ENCODE peak calls at places on chromosomes 3 and 15, in four cellular contexts. One of them, this sample, is unnamed.
A peak's percentile ranks its signal among the peaks of the same experiment; 100 is the strongest.

GRCh38 chr3:103136621-103137020 is 701.8 kb downstream of the ZPLD1 start:
- DNase-seq in SK-N-SH: no peak
- DNase-seq in HepG2: no peak
- DNase-seq in H1: no peak
- DNase-seq in this sample: no peak

GRCh38 chr3:71582612-71583568 is 638 bp downstream of the FOXP1 start:
- DNase-seq in HepG2: peak; percentile 75
- DNase-seq in H1: no peak
- DNase-seq in SK-N-SH: peak; percentile 75
- DNase-seq in this sample: no peak

GRCh38 chr15:88906130-88906529 is 7.0 kb downstream of the MFGE8 start:
- DNase-seq in SK-N-SH: no peak
- DNase-seq in HepG2: no peak
- DNase-seq in H1: no peak
- DNase-seq in this sample: no peak

GRCh38 chr3:139202226-139202958 is 141.4 kb upstream of the MRPS22 start:
- DNase-seq in H1: peak; percentile 21
- DNase-seq in SK-N-SH: peak; percentile 21
- DNase-seq in HepG2: peak; percentile 46
- DNase-seq in this sample: no peak

GRCh38 chr15:59701880-59702279 is 12.8 kb upstream of the BNIP2 start:
- DNase-seq in SK-N-SH: no peak
- DNase-seq in H1: no peak
- DNase-seq in HepG2: no peak
- DNase-seq in this sample: no peak

GRCh38 chr15:92663250-92663951 is 7.8 kb upstream of the FAM174B start:
- DNase-seq in HepG2: no peak
- DNase-seq in H1: no peak
- DNase-seq in SK-N-SH: no peak
- DNase-seq in this sample: peak; percentile 85

GRCh38 chr15:74826372-74826819 is at the start of gene CPLX3:
- DNase-seq in HepG2: no peak
- DNase-seq in H1: no peak
- DNase-seq in SK-N-SH: peak; percentile 62
- DNase-seq in this sample: no peak

GRCh38 chr3:186176382-186176990 is 67.6 kb upstream of the ETV5 start:
- DNase-seq in SK-N-SH: no peak
- DNase-seq in H1: no peak
- DNase-seq in HepG2: peak; percentile 47
- DNase-seq in this sample: no peak

GRCh38 chr3:188296761-188297689 is 143.1 kb downstream of the LPP start:
- DNase-seq in HepG2: peak; percentile 93
- DNase-seq in SK-N-SH: no peak
- DNase-seq in H1: no peak
- DNase-seq in this sample: no peak

GRCh38 chr3:186939536-186939935 is 9.2 kb downstream of the ST6GAL1 start:
- DNase-seq in H1: no peak
- DNase-seq in SK-N-SH: no peak
- DNase-seq in HepG2: no peak
- DNase-seq in this sample: no peak

GRCh38 chr3:30646181-30646876 is 39.9 kb downstream of the TGFBR2 start:
- DNase-seq in HepG2: no peak
- DNase-seq in SK-N-SH: no peak
- DNase-seq in H1: no peak
- DNase-seq in this sample: no peak

GRCh38 chr3:179842061-179842460 is 189.2 kb downstream of the USP13 start:
- DNase-seq in HepG2: no peak
- DNase-seq in SK-N-SH: no peak
- DNase-seq in H1: no peak
- DNase-seq in this sample: no peak

GRCh38 chr3:30472090-30472489 is 134.3 kb upstream of the TGFBR2 start:
- DNase-seq in HepG2: no peak
- DNase-seq in H1: no peak
- DNase-seq in SK-N-SH: no peak
- DNase-seq in this sample: no peak

GRCh38 chr3:179744667-179745066 is 91.8 kb downstream of the USP13 start:
- DNase-seq in H1: no peak
- DNase-seq in SK-N-SH: no peak
- DNase-seq in HepG2: no peak
- DNase-seq in this sample: no peak

GRCh38 chr15:90084876-90085423 is 17.3 kb downstream of the IDH2 start:
- DNase-seq in H1: no peak
- DNase-seq in SK-N-SH: no peak
- DNase-seq in HepG2: no peak
- DNase-seq in this sample: no peak

GRCh38 chr15:26864664-26865191 is 2.1 kb upstream of the GABRA5 start:
- DNase-seq in SK-N-SH: peak; percentile 77
- DNase-seq in H1: no peak
- DNase-seq in HepG2: no peak
- DNase-seq in this sample: no peak

GRCh38 chr15:77160562-77161481 is 89.9 kb upstream of the TSPAN3 start:
- DNase-seq in HepG2: peak; percentile 81
- DNase-seq in SK-N-SH: no peak
- DNase-seq in H1: no peak
- DNase-seq in this sample: no peak

GRCh38 chr15:35545316-35545824 is 595 bp downstream of the DPH6 start:
- DNase-seq in H1: no peak
- DNase-seq in HepG2: peak; percentile 6
- DNase-seq in SK-N-SH: peak; percentile 44
- DNase-seq in this sample: peak; percentile 16

GRCh38 chr3:165713479-165713878 is 123.7 kb downstream of the BCHE start:
- DNase-seq in SK-N-SH: no peak
- DNase-seq in HepG2: no peak
- DNase-seq in H1: no peak
- DNase-seq in this sample: no peak

GRCh38 chr15:45449878-45450277 is 71.5 kb upstream of the GATM start:
- DNase-seq in HepG2: no peak
- DNase-seq in H1: no peak
- DNase-seq in SK-N-SH: no peak
- DNase-seq in this sample: no peak

GRCh38 chr15:83062768-83063180 is 4.3 kb downstream of the BTBD1 start:
- DNase-seq in SK-N-SH: no peak
- DNase-seq in H1: no peak
- DNase-seq in HepG2: no peak
- DNase-seq in this sample: no peak

GRCh38 chr15:78212546-78213424 is 21.6 kb downstream of the ACSBG1 start:
- DNase-seq in SK-N-SH: peak; percentile 58
- DNase-seq in HepG2: peak; percentile 23
- DNase-seq in H1: no peak
- DNase-seq in this sample: no peak

GRCh38 chr3:100257601-100258000 is 3.2 kb upstream of the TBC1D23 start:
- DNase-seq in HepG2: no peak
- DNase-seq in SK-N-SH: no peak
- DNase-seq in H1: no peak
- DNase-seq in this sample: no peak

GRCh38 chr3:158791259-158791920 is 10.5 kb upstream of the MFSD1 start:
- DNase-seq in SK-N-SH: peak; percentile 45
- DNase-seq in HepG2: peak; percentile 58
- DNase-seq in H1: no peak
- DNase-seq in this sample: no peak

GRCh38 chr15:82197734-82198594 is 64.6 kb downstream of the EFL1 start:
- DNase-seq in H1: peak; percentile 21
- DNase-seq in HepG2: peak; percentile 56
- DNase-seq in SK-N-SH: peak; percentile 64
- DNase-seq in this sample: peak; percentile 27

GRCh38 chr3:25584011-25584789 is 80.5 kb downstream of the TOP2B start:
- DNase-seq in HepG2: no peak
- DNase-seq in H1: no peak
- DNase-seq in SK-N-SH: no peak
- DNase-seq in this sample: no peak

GRCh38 chr15:25170781-25171110 is 216.0 kb downstream of the SNRPN start:
- DNase-seq in SK-N-SH: no peak
- DNase-seq in H1: no peak
- DNase-seq in HepG2: no peak
- DNase-seq in this sample: no peak

GRCh38 chr15:90659481-90659880 is 57.7 kb upstream of the BLM start:
- DNase-seq in H1: no peak
- DNase-seq in SK-N-SH: no peak
- DNase-seq in HepG2: no peak
- DNase-seq in this sample: no peak

GRCh38 chr15:69704229-69704628 is 251.6 kb downstream of the RPLP1 start:
- DNase-seq in SK-N-SH: no peak
- DNase-seq in H1: no peak
- DNase-seq in HepG2: no peak
- DNase-seq in this sample: no peak

GRCh38 chr3:40317061-40317676 is 7.7 kb downstream of the EIF1B start:
- DNase-seq in HepG2: peak; percentile 60
- DNase-seq in SK-N-SH: peak; percentile 65
- DNase-seq in H1: no peak
- DNase-seq in this sample: no peak

GRCh38 chr3:25661694-25662455 is 2.8 kb downstream of the TOP2B start:
- DNase-seq in SK-N-SH: peak; percentile 37
- DNase-seq in H1: no peak
- DNase-seq in HepG2: no peak
- DNase-seq in this sample: no peak

GRCh38 chr3:114562557-114562956 is 268.7 kb downstream of the TIGIT start:
- DNase-seq in HepG2: no peak
- DNase-seq in SK-N-SH: no peak
- DNase-seq in H1: no peak
- DNase-seq in this sample: no peak

GRCh38 chr3:109430911-109431563 is 93.7 kb upstream of the DPPA4 start:
- DNase-seq in HepG2: no peak
- DNase-seq in SK-N-SH: no peak
- DNase-seq in H1: no peak
- DNase-seq in this sample: no peak
- TF ChIP-seq TCF12 in HepG2: no peak
- TF ChIP-seq TCF12 in SK-N-SH: no peak
- TF ChIP-seq TCF12 in H1: no peak
- TF ChIP-seq TCF12 in this sample: no peak

GRCh38 chr3:124044961-124045360 is 53.0 kb upstream of the ROPN1 start:
- DNase-seq in H1: no peak
- DNase-seq in SK-N-SH: no peak
- DNase-seq in HepG2: no peak
- DNase-seq in this sample: no peak
- TF ChIP-seq TCF12 in H1: no peak
- TF ChIP-seq TCF12 in SK-N-SH: no peak
- TF ChIP-seq TCF12 in HepG2: no peak
- TF ChIP-seq TCF12 in this sample: no peak

GRCh38 chr3:14145236-14145635 is 20.4 kb downstream of the TMEM43 start:
- DNase-seq in H1: no peak
- DNase-seq in SK-N-SH: no peak
- DNase-seq in HepG2: no peak
- DNase-seq in this sample: no peak
- TF ChIP-seq TCF12 in H1: no peak
- TF ChIP-seq TCF12 in SK-N-SH: no peak
- TF ChIP-seq TCF12 in HepG2: no peak
- TF ChIP-seq TCF12 in this sample: no peak

GRCh38 chr3:184004483-184004882 is 13.2 kb downstream of the ABCC5 start:
- DNase-seq in H1: no peak
- DNase-seq in HepG2: no peak
- DNase-seq in SK-N-SH: no peak
- DNase-seq in this sample: no peak
- TF ChIP-seq TCF12 in H1: no peak
- TF ChIP-seq TCF12 in HepG2: no peak
- TF ChIP-seq TCF12 in SK-N-SH: no peak
- TF ChIP-seq TCF12 in this sample: no peak

GRCh38 chr3:171404376-171404982 is 55.7 kb downstream of the TNIK start:
- DNase-seq in SK-N-SH: no peak
- DNase-seq in HepG2: no peak
- DNase-seq in H1: no peak
- DNase-seq in this sample: no peak

GRCh38 chr3:171396048-171396447 is 64.2 kb downstream of the TNIK start:
- DNase-seq in H1: no peak
- DNase-seq in SK-N-SH: no peak
- DNase-seq in HepG2: peak; percentile 3
- DNase-seq in this sample: no peak

GRCh38 chr3:171402281-171402680 is 57.9 kb downstream of the TNIK start:
- DNase-seq in HepG2: no peak
- DNase-seq in H1: no peak
- DNase-seq in SK-N-SH: no peak
- DNase-seq in this sample: no peak

GRCh38 chr3:171398343-171398742 is 61.9 kb downstream of the TNIK start:
- DNase-seq in H1: no peak
- DNase-seq in HepG2: no peak
- DNase-seq in SK-N-SH: no peak
- DNase-seq in this sample: no peak

DNA sequence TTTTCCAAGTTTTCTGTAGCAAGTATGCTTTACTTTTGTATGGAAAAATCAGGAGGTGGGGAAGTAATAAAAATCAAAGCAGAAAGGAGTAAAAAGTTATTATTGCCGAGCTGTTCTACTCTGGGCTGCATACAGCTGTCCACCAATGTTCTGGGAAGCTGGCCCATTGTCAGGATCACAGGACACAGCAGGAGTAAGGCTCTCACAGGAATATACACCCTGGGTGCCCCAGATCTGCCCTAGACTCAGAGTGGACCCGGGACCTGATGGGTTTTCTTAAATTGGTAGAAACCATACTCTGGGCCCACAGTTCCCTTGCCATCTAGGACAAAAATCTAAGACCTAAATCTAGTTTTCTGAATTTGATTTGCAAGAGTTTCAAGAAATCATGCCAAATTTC is 60.4 kb downstream of the TNIK start:
- DNase-seq in HepG2: no peak
- DNase-seq in SK-N-SH: no peak
- DNase-seq in H1: no peak
- DNase-seq in this sample: no peak
- TF ChIP-seq TCF12 in HepG2: no peak
- TF ChIP-seq TCF12 in SK-N-SH: no peak
- TF ChIP-seq TCF12 in H1: no peak
- TF ChIP-seq TCF12 in this sample: no peak

GRCh38 chr15:40891810-40892448 is 2.3 kb upstream of the VPS18 start:
- DNase-seq in SK-N-SH: peak; percentile 64
- DNase-seq in HepG2: peak; percentile 40
- DNase-seq in H1: no peak
- DNase-seq in this sample: no peak
- TF ChIP-seq TCF12 in SK-N-SH: peak; percentile 8
- TF ChIP-seq TCF12 in HepG2: no peak
- TF ChIP-seq TCF12 in H1: no peak
- TF ChIP-seq TCF12 in this sample: peak; percentile 61

GRCh38 chr3:106611123-106611522 is 742.3 kb upstream of the CBLB start:
- DNase-seq in HepG2: no peak
- DNase-seq in SK-N-SH: no peak
- DNase-seq in H1: no peak
- DNase-seq in this sample: no peak

GRCh38 chr3:106617276-106617675 is 748.5 kb upstream of the CBLB start:
- DNase-seq in SK-N-SH: no peak
- DNase-seq in H1: no peak
- DNase-seq in HepG2: no peak
- DNase-seq in this sample: no peak

GRCh38 chr3:106609666-106610301 is 741.0 kb upstream of the CBLB start:
- DNase-seq in SK-N-SH: peak; percentile 33
- DNase-seq in HepG2: peak; percentile 41
- DNase-seq in H1: peak; percentile 57
- DNase-seq in this sample: peak; percentile 77

GRCh38 chr3:106610362-106610997 is 741.7 kb upstream of the CBLB start:
- DNase-seq in HepG2: no peak
- DNase-seq in H1: no peak
- DNase-seq in SK-N-SH: no peak
- DNase-seq in this sample: no peak

DNA sequence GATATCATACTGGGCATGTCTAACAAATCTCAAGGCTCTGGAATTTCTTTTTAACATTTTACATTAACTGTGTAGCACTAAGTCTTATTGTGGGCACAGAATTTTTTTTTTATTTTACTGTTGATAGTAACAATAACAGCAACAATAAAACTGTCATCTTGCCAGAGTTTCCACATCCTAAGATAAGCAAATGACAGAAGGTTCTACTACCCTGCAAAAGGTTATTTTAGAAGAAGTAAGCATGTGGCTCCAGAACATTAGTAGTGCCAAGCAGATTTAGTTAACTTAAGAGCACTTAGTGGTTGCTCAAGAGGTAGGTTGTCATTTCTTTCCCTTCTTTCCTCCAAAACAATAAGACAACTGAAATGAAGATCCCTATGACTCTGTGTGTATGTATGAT is 743.0 kb upstream of the CBLB start:
- DNase-seq in HepG2: no peak
- DNase-seq in H1: no peak
- DNase-seq in SK-N-SH: no peak
- DNase-seq in this sample: no peak
- TF ChIP-seq TCF12 in HepG2: no peak
- TF ChIP-seq TCF12 in H1: no peak
- TF ChIP-seq TCF12 in SK-N-SH: no peak
- TF ChIP-seq TCF12 in this sample: no peak